ENCODE peak calls at places on chromosomes 16 and 17, in four cellular contexts. E is HCT116, T is D721Med, B is AG09319. L is an unnamed sample.

GRCh38 chr16:27583634-27584033 is 33.7 kb downstream of the KATNIP start:
- DNase-seq in B (no peak), E (no peak), T (no peak), L (no peak)

GRCh38 chr16:23140082-23140481 is 9.2 kb downstream of the USP31 start:
- DNase-seq in B (no peak), E (no peak), T (no peak), L (no peak)

GRCh38 chr17:31856750-31857149 is 2.3 kb downstream of the COPRS start:
- DNase-seq in T (no peak), B (no peak), E (no peak), L (no peak)

GRCh38 chr17:50238594-50239287 is 35.5 kb upstream of the TMEM92 start:
- DNase-seq in E (no peak), B (no peak), T (no peak), L (no peak)

GRCh38 chr17:57442914-57443571 is 186.7 kb downstream of the MSI2 start:
- DNase-seq in T (no peak), E (no peak), B (no peak), L (no peak)

GRCh38 chr16:69532761-69533459 is 32.9 kb upstream of the NFAT5 start:
- DNase-seq in T (no peak), E (no peak), B (no peak), L (no peak)

GRCh38 chr17:50297407-50297865 is 23.2 kb downstream of the TMEM92 start:
- DNase-seq in B (peak; percentile 44), E (peak; percentile 80), T (peak; percentile 60), L (no peak)

GRCh38 chr17:41734949-41735313 is 488 bp upstream of the HAP1 start:
- DNase-seq in T (no peak), B (no peak), E (no peak), L (no peak)

GRCh38 chr17:48047113-48047740 is 932 bp upstream of the NFE2L1 start:
- DNase-seq in E (no peak), B (no peak), T (no peak), L (no peak)

GRCh38 chr17:48051278-48051677 is 3.1 kb downstream of the NFE2L1 start:
- DNase-seq in T (no peak), E (no peak), B (no peak), L (no peak)

GRCh38 chr17:15946611-15947120 is 1.7 kb downstream of the ADORA2B start:
- DNase-seq in T (no peak), B (no peak), E (no peak), L (no peak)

GRCh38 chr16:278863-279366 is 1.5 kb upstream of the ARHGDIG start:
- DNase-seq in B (no peak), T (no peak), E (no peak), L (no peak)

GRCh38 chr17:13362341-13363122 is 239.2 kb downstream of the HS3ST3A1 start:
- DNase-seq in B (no peak), E (no peak), T (no peak), L (no peak)

GRCh38 chr17:2749784-2750181 is 331 bp upstream of the CCDC92B start:
- DNase-seq in T (no peak), B (peak; percentile 12), E (peak; percentile 38), L (no peak)

GRCh38 chr16:15777533-15778203 is 79.2 kb downstream of the MYH11 start:
- DNase-seq in B (no peak), T (peak; percentile 40), E (peak; percentile 60), L (no peak)

GRCh38 chr17:64411999-64412771 is 21.5 kb upstream of the PECAM1 start:
- DNase-seq in B (no peak), T (peak; percentile 54), E (no peak), L (no peak)

GRCh38 chr17:9291912-9292562 is 270.7 kb downstream of the NTN1 start:
- DNase-seq in E (no peak), B (peak; percentile 3), T (no peak), L (no peak)

GRCh38 chr17:48307814-48308411 is 122.1 kb downstream of the SKAP1 start:
- DNase-seq in T (no peak), B (peak; percentile 0), E (peak; percentile 78), L (no peak)

GRCh38 chr17:48878920-48879898 is 13.4 kb upstream of the ATP5MC1 start:
- DNase-seq in T (peak; percentile 68), E (peak; percentile 82), B (peak; percentile 15), L (no peak)

GRCh38 chr17:50149425-50150353 is 788 bp downstream of the PPP1R9B start:
- DNase-seq in B (no peak), E (no peak), T (no peak), L (no peak)

GRCh38 chr16:50368410-50369132 is at the start of gene BRD7:
- DNase-seq in B (no peak), T (no peak), E (no peak), L (no peak)

GRCh38 chr16:1050466-1050865 is 22.1 kb upstream of the SSTR5 start:
- DNase-seq in E (no peak), T (no peak), B (no peak), L (no peak)

GRCh38 chr17:2736956-2737355 is 12.5 kb downstream of the CCDC92B start:
- DNase-seq in E (no peak), T (peak; percentile 43), B (no peak), L (no peak)

GRCh38 chr16:47028767-47029377 is 55.4 kb upstream of the DNAJA2 start:
- DNase-seq in T (no peak), E (no peak), B (no peak), L (no peak)

GRCh38 chr16:57801098-57801855 is 1.0 kb downstream of the KIFC3 start:
- DNase-seq in E (no peak), T (no peak), B (no peak), L (no peak)

GRCh38 chr16:72865258-72865657 is 182.7 kb downstream of the ZFHX3 start:
- DNase-seq in E (no peak), B (no peak), T (no peak), L (no peak)

GRCh38 chr16:83779881-83780280 is 27.9 kb upstream of the HSBP1 start:
- DNase-seq in T (no peak), E (no peak), B (peak; percentile 24), L (no peak)

GRCh38 chr16:10897134-10897533 is 20.1 kb downstream of the CIITA start:
- DNase-seq in T (no peak), E (no peak), B (no peak), L (no peak)

GRCh38 chr17:71458322-71458721 is 662.5 kb upstream of the SOX9 start:
- DNase-seq in T (no peak), E (no peak), B (no peak), L (no peak)
- TF ChIP-seq CTCF in T (no peak), E (no peak), B (no peak), L (no peak)

GRCh38 chr17:45104029-45104428 is 28.3 kb downstream of the PLCD3 start:
- DNase-seq in B (no peak), T (no peak), E (no peak), L (no peak)
- TF ChIP-seq CTCF in B (no peak), T (no peak), E (no peak), L (no peak)

GRCh38 chr17:42982266-42982665 is 1.9 kb downstream of the RUNDC1 start:
- DNase-seq in B (no peak), T (no peak), E (no peak), L (no peak)

GRCh38 chr17:42980274-42980765 is at the start of gene RUNDC1:
- DNase-seq in E (peak; percentile 59), B (peak; percentile 32), T (peak; percentile 92), L (peak; percentile 92)

GRCh38 chr17:42980766-42981397 is 517 bp downstream of the RUNDC1 start:
- DNase-seq in T (no peak), B (no peak), E (peak; percentile 31), L (no peak)

GRCh38 chr17:42975265-42975664 is 4.6 kb downstream of the PTGES3L start:
- DNase-seq in E (no peak), B (no peak), T (no peak), L (no peak)

GRCh38 chr17:42979511-42980273 is at the start of gene PTGES3L:
- DNase-seq in B (no peak), E (no peak), T (peak; percentile 57), L (peak; percentile 78)
- TF ChIP-seq CTCF in B (no peak), E (no peak), T (no peak), L (no peak)

GRCh38 chr17:58757162-58757613 is 1.5 kb downstream of the PPM1E start:
- DNase-seq in T (no peak), B (no peak), E (no peak), L (no peak)

GRCh38 chr17:58758890-58759289 is 3.2 kb downstream of the PPM1E start:
- DNase-seq in B (no peak), T (no peak), E (no peak), L (no peak)

GRCh38 chr17:58760248-58760647 is 4.6 kb downstream of the PPM1E start:
- DNase-seq in T (no peak), B (no peak), E (no peak), L (no peak)

GRCh38 chr17:58756246-58757161 is 850 bp downstream of the PPM1E start:
- DNase-seq in E (no peak), T (no peak), B (no peak), L (no peak)

GRCh38 chr17:58759522-58759921 is 3.9 kb downstream of the PPM1E start:
- DNase-seq in T (no peak), E (no peak), B (no peak), L (no peak)
- TF ChIP-seq CTCF in T (no peak), E (no peak), B (no peak), L (no peak)

GRCh38 chr17:81258292-81258691 is 19.2 kb downstream of the NDUFAF8 start:
- DNase-seq in T (no peak), E (no peak), B (no peak), L (no peak)
- TF ChIP-seq CTCF in T (no peak), E (peak; percentile 15), B (no peak), L (no peak)

DNA sequence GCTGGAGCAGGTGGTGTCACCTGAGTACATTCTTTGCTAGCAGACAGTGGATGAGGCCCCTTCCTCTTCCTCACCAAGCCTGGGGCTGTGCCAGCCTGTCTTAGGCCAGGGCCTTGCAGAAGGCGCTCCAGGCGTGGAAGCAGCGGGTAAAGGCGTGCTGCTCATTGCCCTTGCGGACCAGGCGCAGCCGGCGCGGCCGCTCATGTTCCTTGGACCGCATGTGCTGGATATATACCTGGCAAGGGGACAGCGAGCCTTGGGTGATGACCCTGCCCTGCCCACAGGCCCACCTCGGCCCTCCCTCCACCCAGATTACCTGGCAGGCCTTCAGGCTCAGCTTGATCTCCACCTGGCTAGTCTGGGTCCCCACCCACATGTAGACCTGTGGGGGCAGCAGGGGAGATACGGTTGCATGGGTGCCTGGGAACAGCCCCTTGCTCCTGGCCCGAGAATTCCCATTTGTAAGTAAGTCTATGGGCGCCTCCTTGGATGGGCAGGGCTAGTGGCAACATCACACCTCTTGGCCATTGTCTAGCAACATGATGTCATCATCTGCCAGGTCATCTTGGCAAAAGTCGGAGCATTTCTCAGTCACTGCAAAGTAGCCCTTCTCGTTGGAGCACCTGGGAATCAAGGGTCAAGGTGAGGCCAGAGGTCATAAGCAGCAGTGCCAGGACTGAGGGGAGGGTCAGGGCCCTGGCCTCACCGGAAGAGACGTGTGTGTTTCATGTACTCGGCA is 13.3 kb downstream of the FLII start:
- DNase-seq in B (no peak), T (no peak), E (no peak), L (no peak)
- TF ChIP-seq CTCF in B (no peak), T (no peak), E (no peak), L (no peak)

L was measured in coronary artery.